ENCODE peak calls at places on chromosomes 3 and 15, in six cellular contexts. U is ovary, X is HepG2, D is upper lobe of left lung, R is adrenal gland, Z is IMR-90. M is an unnamed sample. For H3K4me1, the result is how much of the 10 kb centered on the place peaks cover.

GRCh38 chr3:11582123-11582968 is 61.4 kb downstream of the VGLL4 start:
- DNase-seq in R (peak), Z (peak), U (peak), X (no peak), D (peak), M (no peak)

GRCh38 chr3:151890721-151891141 is 17.3 kb downstream of the SUCNR1 start:
- DNase-seq in U (no peak), Z (no peak), R (no peak), X (no peak), D (no peak), M (no peak)

GRCh38 chr3:56962922-56963321 is 97.5 kb upstream of the SPATA12 start:
- DNase-seq in Z (no peak), D (no peak), U (no peak), R (no peak), X (no peak), M (no peak)

GRCh38 chr15:86231864-86232801 is 152.5 kb downstream of the AGBL1 start:
- DNase-seq in U (no peak), X (peak), D (no peak), Z (no peak), R (peak), M (no peak)

GRCh38 chr3:81837071-81837593 is 75.7 kb upstream of the GBE1 start:
- DNase-seq in D (no peak), U (no peak), X (no peak), R (no peak), Z (no peak), M (no peak)

GRCh38 chr15:77163806-77164384 is 93.0 kb upstream of the TSPAN3 start:
- DNase-seq in U (no peak), R (no peak), D (no peak), Z (no peak), X (no peak), M (no peak)

GRCh38 chr3:162348912-162349311 is 852.3 kb downstream of the OTOL1 start:
- DNase-seq in Z (no peak), R (no peak), D (no peak), X (no peak), U (no peak), M (no peak)

GRCh38 chr15:68463996-68464395 is 32.0 kb upstream of the ITGA11 start:
- DNase-seq in D (no peak), X (no peak), Z (no peak), U (no peak), R (no peak), M (no peak)

GRCh38 chr3:188503647-188504046 is 349.7 kb downstream of the LPP start:
- DNase-seq in U (no peak), R (no peak), Z (no peak), X (no peak), D (no peak), M (no peak)

GRCh38 chr3:157125101-157125500 is 34.8 kb downstream of the CCNL1 start:
- DNase-seq in D (no peak), Z (no peak), X (no peak), R (no peak), U (no peak), M (no peak)

GRCh38 chr15:68114840-68115239 is 60.7 kb downstream of the PIAS1 start:
- DNase-seq in R (no peak), U (no peak), X (no peak), Z (no peak), D (no peak), M (no peak)

GRCh38 chr3:99901200-99901926 is 83.7 kb downstream of the CMSS1 start:
- DNase-seq in Z (peak), D (no peak), R (no peak), X (peak), U (no peak), M (no peak)

GRCh38 chr3:194134231-194134756 is 1.7 kb upstream of the HES1 start:
- DNase-seq in X (no peak), D (peak), U (no peak), R (peak), Z (no peak), M (no peak)

GRCh38 chr3:111882799-111883198 is 23.7 kb downstream of the PHLDB2 start:
- DNase-seq in X (no peak), R (no peak), U (no peak), D (no peak), Z (no peak), M (no peak)

GRCh38 chr3:29720660-29721059 is 439.8 kb downstream of the RBMS3 start:
- DNase-seq in R (no peak), D (no peak), X (no peak), Z (no peak), U (no peak), M (no peak)

GRCh38 chr3:71127463-71128243 is 455.9 kb downstream of the FOXP1 start:
- DNase-seq in D (no peak), Z (peak), X (no peak), R (no peak), U (no peak), M (no peak)

GRCh38 chr3:30502742-30503073 is 103.7 kb upstream of the TGFBR2 start:
- DNase-seq in U (no peak), D (no peak), X (no peak), R (no peak), Z (peak), M (no peak)

GRCh38 chr3:33789183-33789954 is 9.1 kb upstream of the PDCD6IP start:
- DNase-seq in D (no peak), X (no peak), Z (no peak), R (no peak), U (no peak), M (no peak)

GRCh38 chr3:78406396-78406795 is 1361.4 kb downstream of the ROBO1 start:
- DNase-seq in D (no peak), R (no peak), Z (no peak), U (no peak), X (no peak), M (no peak)

GRCh38 chr15:36951747-36952247 is 148.6 kb downstream of the MEIS2 start:
- DNase-seq in R (peak), D (no peak), U (no peak), X (no peak), Z (peak), M (no peak)

GRCh38 chr3:75059120-75059519 is 444.7 kb upstream of the CNTN3 start:
- DNase-seq in U (no peak), R (no peak), Z (no peak), X (no peak), D (no peak), M (no peak)

GRCh38 chr3:176663819-176664218 is 533.5 kb downstream of the TBL1XR1 start:
- DNase-seq in X (peak), D (no peak), Z (peak), U (no peak), R (peak), M (no peak)

GRCh38 chr3:190272747-190273146 is 49.5 kb downstream of the CLDN1 start:
- DNase-seq in U (no peak), X (no peak), D (no peak), R (no peak), Z (no peak), M (no peak)

GRCh38 chr3:190266265-190266914 is 55.9 kb downstream of the CLDN1 start:
- DNase-seq in X (no peak), U (no peak), Z (no peak), D (no peak), R (peak), M (no peak)

GRCh38 chr3:190265795-190266194 is 56.5 kb downstream of the CLDN1 start:
- DNase-seq in D (no peak), X (no peak), Z (peak), U (no peak), R (peak), M (no peak)

GRCh38 chr3:190266915-190267290 is 55.3 kb downstream of the CLDN1 start:
- DNase-seq in Z (no peak), D (no peak), U (no peak), X (no peak), R (no peak), M (no peak)

DNA sequence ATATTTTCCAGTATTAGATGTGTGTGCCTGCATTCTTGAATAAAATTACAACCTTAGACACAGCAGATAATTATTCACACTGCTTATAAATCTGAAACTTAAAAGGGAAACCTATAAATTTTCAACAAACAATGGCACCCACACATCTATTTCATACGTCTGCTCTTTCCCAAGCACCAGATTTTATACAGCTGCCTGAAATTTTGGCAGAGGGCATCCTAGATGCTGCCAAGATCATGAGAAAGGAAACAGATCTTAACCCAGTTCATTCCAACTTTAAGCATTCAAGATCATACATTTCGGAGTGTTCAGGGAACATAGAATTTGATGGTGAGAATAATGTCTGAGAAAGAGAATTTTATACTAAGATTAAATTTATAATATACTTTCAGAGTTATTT is 53.1 kb downstream of the CLDN1 start:
- DNase-seq in D (no peak), X (no peak), Z (no peak), U (no peak), R (peak), M (no peak)
- H3K4me1 ChIP-seq in D (under half), X (under half), Z (under half), U (under half), R (under half), M (under half)

GRCh38 chr3:64684715-64685261 is 3.0 kb downstream of the ADAMTS9 start:
- DNase-seq in R (peak), D (peak), U (peak), Z (peak), X (no peak), M (peak)
- TF ChIP-seq POLR2A in R (peak), D (peak), U (peak), Z (no peak), X (no peak), M (peak)

DNA sequence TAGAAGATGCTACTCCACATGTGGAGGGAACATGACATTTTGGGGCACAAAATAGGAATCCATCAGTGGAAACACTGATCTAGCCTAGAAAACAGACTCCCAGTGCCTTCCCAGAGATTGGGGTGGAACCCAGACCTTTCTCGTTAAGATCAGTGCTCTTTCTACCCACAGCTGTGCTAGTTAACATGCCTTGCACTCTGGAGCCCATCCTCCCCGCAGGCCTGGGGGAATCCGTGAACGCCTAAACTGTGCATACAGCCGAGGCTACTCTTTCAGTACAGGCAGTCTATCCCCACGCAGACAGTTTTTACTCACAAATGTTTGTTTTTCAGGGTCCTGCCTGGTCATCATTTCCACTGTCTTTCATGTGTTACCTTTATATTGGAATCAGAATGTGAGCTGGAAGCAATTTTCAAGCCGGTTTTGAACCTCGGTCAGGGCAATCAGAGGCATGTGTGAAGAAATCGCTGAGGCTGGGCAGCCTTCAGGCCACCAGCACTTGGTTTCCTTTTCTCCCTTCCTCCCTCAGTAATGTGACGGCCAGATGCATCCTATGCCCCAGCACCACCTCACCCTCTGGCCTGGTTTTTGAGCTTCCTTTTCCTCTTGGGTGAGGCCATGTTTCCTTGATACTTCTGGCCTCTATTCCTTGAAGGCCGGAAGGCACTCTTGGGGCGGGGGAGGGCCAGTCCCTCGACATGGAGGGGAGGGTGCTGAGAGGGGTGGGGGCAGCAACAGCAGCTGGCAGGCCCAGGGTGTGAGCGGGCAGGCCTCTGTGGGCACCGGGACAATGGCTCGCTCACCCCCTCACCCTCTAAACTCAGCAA is 123.6 kb upstream of the GALNT15 start:
- DNase-seq in D (peak), R (peak), X (no peak), Z (no peak), U (no peak), M (peak)
- H3K4me1 ChIP-seq in D (under half), R (under half), X (half or more), Z (under half), U (under half), M (under half)

DNA sequence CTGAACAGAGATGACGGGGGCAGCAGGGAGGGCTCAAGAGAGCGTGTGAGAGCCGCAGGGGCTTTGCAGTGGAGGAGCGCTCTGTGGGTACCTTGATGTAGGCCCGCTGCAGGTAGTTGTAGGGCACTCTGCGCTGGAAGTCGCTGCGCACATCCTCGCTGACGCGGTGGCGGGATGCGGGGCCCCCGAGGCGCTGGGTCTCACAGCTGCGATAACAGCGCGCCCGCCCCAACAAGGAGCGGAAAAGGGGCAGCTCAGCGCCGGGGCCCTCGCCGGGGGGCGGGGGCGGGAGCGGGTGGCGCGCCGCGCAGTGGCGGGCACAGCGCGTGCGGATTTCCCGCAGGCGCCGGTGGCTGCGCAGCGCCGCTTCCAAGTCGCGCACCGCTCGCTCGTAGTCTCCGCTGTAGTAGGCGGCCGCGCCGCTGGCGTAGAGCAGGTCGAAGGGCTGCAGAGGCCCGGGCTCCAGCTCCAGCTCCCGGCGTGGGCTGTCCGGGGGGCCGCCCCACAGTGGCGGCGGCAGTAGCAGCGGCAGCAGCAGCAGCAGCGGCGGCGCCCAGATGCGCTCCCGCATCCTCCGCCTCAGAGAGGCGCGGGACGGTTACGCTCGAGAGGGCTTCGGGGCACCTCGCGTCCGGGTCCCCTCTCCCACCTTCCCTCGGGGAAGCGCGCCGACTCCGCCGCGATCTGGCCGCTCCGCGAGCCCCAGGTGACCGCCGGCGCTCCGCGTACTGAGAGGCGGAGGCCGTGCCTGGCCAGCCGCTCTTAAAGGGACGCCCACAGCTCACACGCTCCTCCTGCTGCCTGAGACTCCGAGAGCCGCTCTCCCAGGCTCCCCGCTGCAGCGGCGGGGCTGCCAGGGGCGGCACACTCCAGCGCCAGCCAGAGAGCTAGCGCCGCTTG is at the start of gene P3H2:
- DNase-seq in D (peak), X (peak), R (peak), U (peak), Z (peak), M (peak)
- TF ChIP-seq POLR2A in D (peak), X (no peak), R (peak), U (no peak), Z (peak), M (peak)

M was measured in right lobe of liver.